ENCODE peak calls at places on chromosomes 2 and 18, in eight cellular contexts. C is left ventricle myocardium inferior; A is choroid plexus epithelial cell; S is CD8-positive, alpha-beta T cell; K is fibroblast of lung; Z is coronary artery; L is lower leg skin; I is mammary epithelial cell. V is an unnamed sample.

GRCh38 chr18:24027156-24027555 is 12.6 kb downstream of the TTC39C start:
- DNase-seq in I (peak; percentile 90), L (peak; percentile 78), K (peak; percentile 98), C (peak; percentile 29), A (peak; percentile 90), Z (no peak), S (no peak), V (no peak)

GRCh38 chr18:46054956-46055831 is 16.9 kb downstream of the PSTPIP2 start:
- DNase-seq in K (no peak), C (no peak), L (no peak), Z (no peak), S (no peak), I (no peak), A (no peak), V (no peak)

GRCh38 chr2:69978157-69978904 is 16.9 kb upstream of the ASPRV1 start:
- DNase-seq in S (no peak), K (no peak), A (no peak), Z (no peak), I (no peak), C (no peak), L (no peak), V (no peak)

GRCh38 chr2:79393806-79394484 is 118.9 kb upstream of the CTNNA2 start:
- DNase-seq in C (no peak), L (no peak), A (no peak), I (no peak), K (peak; percentile 10), Z (no peak), S (no peak), V (no peak)

GRCh38 chr2:241519669-241520068 is 11.3 kb upstream of the STK25 start:
- DNase-seq in Z (no peak), L (no peak), K (no peak), A (no peak), I (peak; percentile 18), C (no peak), S (no peak), V (no peak)

GRCh38 chr2:15955232-15955983 is 15.1 kb downstream of the MYCN start:
- DNase-seq in I (peak; percentile 11), K (no peak), Z (no peak), L (no peak), A (no peak), S (no peak), C (no peak), V (no peak)

GRCh38 chr2:85850451-85850850 is 38.3 kb downstream of the ST3GAL5 start:
- DNase-seq in K (no peak), Z (no peak), A (no peak), C (no peak), L (no peak), S (no peak), I (no peak), V (no peak)

GRCh38 chr2:144466637-144467036 is 53.3 kb downstream of the ZEB2 start:
- DNase-seq in K (no peak), A (no peak), I (no peak), L (no peak), Z (no peak), S (no peak), C (no peak), V (no peak)

GRCh38 chr18:10320848-10321247 is 133.6 kb upstream of the APCDD1 start:
- DNase-seq in S (no peak), K (no peak), L (no peak), C (no peak), A (peak; percentile 7), I (peak; percentile 45), Z (no peak), V (no peak)

GRCh38 chr2:106638043-106638442 is 150.9 kb downstream of the CD8B2 start:
- DNase-seq in I (no peak), L (no peak), C (no peak), S (no peak), A (peak; percentile 56), K (peak; percentile 24), Z (no peak), V (no peak)

GRCh38 chr2:37454851-37455762 is 110.7 kb downstream of the QPCT start:
- DNase-seq in C (no peak), S (no peak), I (no peak), Z (no peak), K (peak; percentile 62), A (no peak), L (no peak), V (no peak)

GRCh38 chr18:49476664-49477411 is 10.2 kb downstream of the C18orf32 start:
- DNase-seq in S (no peak), C (no peak), L (no peak), A (peak; percentile 92), Z (no peak), K (peak; percentile 78), I (peak; percentile 66), V (no peak)

GRCh38 chr18:47263828-47264314 is 12.4 kb upstream of the SKOR2 start:
- DNase-seq in L (no peak), K (no peak), Z (no peak), C (no peak), I (no peak), S (no peak), A (no peak), V (no peak)

GRCh38 chr18:47263197-47263827 is 11.9 kb upstream of the SKOR2 start:
- DNase-seq in C (no peak), A (no peak), K (no peak), Z (no peak), L (no peak), S (no peak), I (no peak), V (no peak)

GRCh38 chr18:47262397-47263196 is 11.1 kb upstream of the SKOR2 start:
- DNase-seq in K (no peak), C (no peak), S (no peak), L (no peak), I (no peak), Z (no peak), A (no peak), V (no peak)

GRCh38 chr18:47261902-47262301 is 10.4 kb upstream of the SKOR2 start:
- DNase-seq in I (no peak), L (no peak), Z (no peak), A (no peak), S (no peak), K (no peak), C (no peak), V (no peak)

DNA sequence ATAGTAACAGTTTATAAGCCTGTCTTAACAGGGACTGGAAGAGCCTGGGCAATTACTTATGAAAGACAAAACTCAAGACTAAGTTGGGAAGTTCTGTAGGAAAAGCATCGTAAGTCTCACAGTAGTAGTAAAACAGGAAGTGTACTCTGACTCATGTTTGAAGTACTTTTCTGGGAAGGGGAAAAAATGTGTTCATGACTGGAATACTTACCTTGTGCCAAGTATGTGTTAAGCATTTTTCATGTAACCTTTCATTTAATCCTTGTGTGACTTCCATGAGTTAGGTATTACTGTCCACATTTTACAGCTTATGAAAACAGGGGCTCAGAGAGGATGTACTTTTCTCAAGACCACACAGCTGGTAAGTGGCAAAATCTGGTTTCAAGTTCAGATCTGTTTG is 13.7 kb upstream of the SKOR2 start:
- DNase-seq in Z (no peak), A (peak; percentile 2), S (no peak), K (no peak), I (no peak), C (no peak), L (no peak), V (no peak)
- H3K4me3 ChIP-seq in Z (no peak overlapping the region), A (no peak overlapping the region), S (no peak overlapping the region), K (no peak overlapping the region), I (no peak overlapping the region), C (no peak overlapping the region), L (no peak overlapping the region), V (no peak overlapping the region)

DNA sequence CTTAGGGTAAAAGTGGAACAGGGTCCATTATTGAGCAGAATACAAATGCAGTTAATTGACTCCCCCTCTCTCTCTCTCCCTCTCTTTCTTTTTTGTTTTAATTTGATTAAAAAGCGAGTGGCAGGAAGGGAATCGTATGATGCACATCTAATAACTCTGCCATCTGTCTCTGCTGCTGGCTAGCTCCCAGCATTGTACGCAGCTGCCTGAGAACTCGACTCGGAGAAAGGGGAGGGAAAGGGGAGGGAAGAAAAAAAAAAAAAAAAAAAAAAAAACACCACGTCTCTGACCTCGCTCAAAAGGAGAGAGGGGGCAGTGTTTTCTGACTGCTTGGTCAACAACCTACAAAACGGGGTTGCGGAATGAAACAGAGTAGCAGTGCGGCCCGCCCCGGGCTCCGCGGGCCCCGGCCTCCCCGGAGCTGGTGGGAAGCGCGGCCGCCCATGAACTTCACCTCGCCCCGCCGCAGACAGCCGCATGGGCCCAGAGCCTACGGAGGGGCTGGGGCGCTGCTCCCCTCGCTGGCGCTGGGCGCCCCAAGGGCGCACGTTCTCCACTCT is 265.7 kb downstream of the TCF4 start:
- DNase-seq in S (peak; percentile 10), I (peak; percentile 78), L (peak; percentile 79), Z (peak; percentile 82), C (peak; percentile 87), A (peak; percentile 97), K (peak; percentile 98), V (peak; percentile 82)
- TF ChIP-seq CTCF in S (no peak), I (no peak), L (no peak), Z (no peak), C (peak; percentile 34), A (peak; percentile 20), K (no peak), V (no peak)

GRCh38 chr2:174901075-174901474 is 104.1 kb downstream of the CHN1 start:
- DNase-seq in S (no peak), K (peak; percentile 55), Z (no peak), L (no peak), A (peak; percentile 46), I (no peak), C (no peak), V (no peak)
- H3K4me3 ChIP-seq in S (no peak overlapping the region), K (peak overlapping the region; percentile 6), Z (no peak overlapping the region), L (no peak overlapping the region), A (no peak overlapping the region), I (no peak overlapping the region), C (peak overlapping the region; percentile 21), V (no peak overlapping the region)

GRCh38 chr2:235642446-235643107 is 148.7 kb downstream of the AGAP1 start:
- DNase-seq in A (peak; percentile 66), K (peak; percentile 74), Z (no peak), I (peak; percentile 42), S (no peak), L (no peak), C (peak; percentile 41), V (no peak)
- TF ChIP-seq CTCF in A (peak; percentile 43), K (peak; percentile 32), Z (no peak), I (peak; percentile 1), S (no peak), L (no peak), C (peak; percentile 51), V (no peak)

GRCh38 chr2:65156041-65156440 is 26.1 kb upstream of the RAB1A start:
- DNase-seq in Z (no peak), K (no peak), I (no peak), S (no peak), C (no peak), A (no peak), L (no peak), V (no peak)

GRCh38 chr2:65158557-65158956 is 28.7 kb upstream of the RAB1A start:
- DNase-seq in I (no peak), S (no peak), C (no peak), L (no peak), A (no peak), Z (no peak), K (no peak), V (no peak)

GRCh38 chr2:65161551-65162100 is 31.7 kb upstream of the RAB1A start:
- DNase-seq in S (no peak), A (no peak), C (no peak), I (no peak), Z (no peak), L (no peak), K (no peak), V (no peak)

GRCh38 chr2:65159261-65159660 is 29.4 kb upstream of the RAB1A start:
- DNase-seq in K (no peak), L (no peak), Z (no peak), A (no peak), I (no peak), C (no peak), S (no peak), V (no peak)

GRCh38 chr2:65159921-65160320 is 30.0 kb upstream of the RAB1A start:
- DNase-seq in A (no peak), I (no peak), S (no peak), C (no peak), L (no peak), Z (no peak), K (no peak), V (no peak)
- H3K4me3 ChIP-seq in A (no peak overlapping the region), I (no peak overlapping the region), S (no peak overlapping the region), C (no peak overlapping the region), L (no peak overlapping the region), Z (no peak overlapping the region), K (no peak overlapping the region), V (no peak overlapping the region)

V was measured in GM12864.